ENCODE peak calls at places on chromosomes 6 and 20, in nine cellular contexts. D is A549, A is ovary, Y is stomach, O is transverse colon, N is K562, Q is suprapubic skin, Z is sigmoid colon, F is SK-N-SH. M is an unnamed sample.

GRCh38 chr6:63581355-63581998 is 9.2 kb downstream of the LOC128125822 start:
- DNase-seq in D (no peak), A (no peak), Y (no peak), O (no peak), N (no peak), Q (no peak), Z (no peak), F (no peak), M (no peak)

GRCh38 chr20:15827628-15828027 is 745.6 kb downstream of the KIF16B start:
- DNase-seq in D (no peak), A (no peak), Y (no peak), O (no peak), N (no peak), Q (no peak), Z (no peak), F (no peak), M (no peak)

GRCh38 chr6:45637611-45638257 is 260.0 kb upstream of the SUPT3H start:
- DNase-seq in D (no peak), A (no peak), Y (no peak), O (peak; percentile 56), N (no peak), Q (no peak), Z (peak; percentile 97), F (no peak), M (peak; percentile 27)

GRCh38 chr6:105179244-105180065 is at the start of gene POPDC3:
- DNase-seq in D (peak; percentile 41), A (peak; percentile 11), Y (peak; percentile 38), O (peak; percentile 18), N (no peak), Q (no peak), Z (no peak), F (peak; percentile 86), M (no peak)

GRCh38 chr6:47253136-47253535 is 56.6 kb downstream of the TNFRSF21 start:
- DNase-seq in D (no peak), A (no peak), Y (no peak), O (no peak), N (no peak), Q (no peak), Z (no peak), F (no peak), M (no peak)

GRCh38 chr6:105041880-105042279 is 85.0 kb downstream of the LIN28B start:
- DNase-seq in D (no peak), A (no peak), Y (no peak), O (no peak), N (no peak), Q (no peak), Z (no peak), F (no peak), M (no peak)

GRCh38 chr20:25277941-25278521 is 30.1 kb downstream of the PYGB start:
- DNase-seq in D (no peak), A (peak; percentile 10), Y (peak; percentile 23), O (peak; percentile 63), N (no peak), Q (peak; percentile 60), Z (peak; percentile 62), F (no peak), M (no peak)

GRCh38 chr6:120682145-120682544 is 652.1 kb downstream of the TBC1D32 start:
- DNase-seq in D (no peak), A (no peak), Y (no peak), O (no peak), N (no peak), Q (no peak), Z (no peak), F (no peak), M (no peak)

GRCh38 chr6:134073156-134073555 is 20.7 kb upstream of the SLC2A12 start:
- DNase-seq in D (no peak), A (no peak), Y (no peak), O (no peak), N (no peak), Q (no peak), Z (no peak), F (no peak), M (no peak)

GRCh38 chr6:134071876-134072275 is 19.5 kb upstream of the SLC2A12 start:
- DNase-seq in D (no peak), A (no peak), Y (no peak), O (no peak), N (no peak), Q (no peak), Z (no peak), F (no peak), M (no peak)

GRCh38 chr6:134077301-134077700 is 24.9 kb upstream of the SLC2A12 start:
- DNase-seq in D (no peak), A (no peak), Y (no peak), O (no peak), N (no peak), Q (no peak), Z (no peak), F (no peak), M (no peak)

GRCh38 chr6:134078166-134078565 is 25.7 kb upstream of the SLC2A12 start:
- DNase-seq in D (no peak), A (no peak), Y (no peak), O (no peak), N (no peak), Q (no peak), Z (no peak), F (no peak), M (no peak)

DNA sequence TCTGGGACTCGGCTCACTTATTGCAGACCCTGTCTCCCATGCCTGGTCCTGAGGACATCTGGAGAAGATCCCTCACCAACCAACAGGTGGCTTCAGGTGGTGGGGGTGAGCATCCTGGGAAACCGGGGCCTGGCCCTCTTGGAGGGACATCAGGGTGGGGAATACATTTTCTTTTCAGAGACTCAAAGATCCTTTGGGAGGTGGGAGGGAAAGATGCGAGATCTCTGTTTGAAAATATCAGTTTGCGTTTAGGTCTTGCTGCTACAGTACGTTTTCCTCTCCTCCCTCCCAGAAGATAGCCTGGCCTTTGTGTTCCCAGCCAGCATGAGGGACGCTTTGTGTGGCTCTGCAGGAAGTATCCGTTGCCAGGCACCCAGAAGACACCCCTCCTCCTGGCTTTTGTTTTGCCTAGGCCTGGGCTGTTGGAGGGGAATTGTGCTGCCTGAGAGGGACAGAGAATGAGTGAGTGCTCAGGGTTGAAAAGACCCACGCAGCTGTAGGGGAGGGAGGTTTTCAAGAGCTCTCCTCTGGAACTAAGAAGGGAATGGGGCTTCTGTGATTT is 21.8 kb upstream of the SLC2A12 start:
- DNase-seq in D (no peak), A (no peak), Y (no peak), O (no peak), N (no peak), Q (no peak), Z (no peak), F (no peak), M (no peak)
- TF ChIP-seq EP300 in D (no peak), A (no peak), Y (no peak), O (no peak), N (no peak), Q (no peak), Z (no peak), F (no peak), M (no peak)

DNA sequence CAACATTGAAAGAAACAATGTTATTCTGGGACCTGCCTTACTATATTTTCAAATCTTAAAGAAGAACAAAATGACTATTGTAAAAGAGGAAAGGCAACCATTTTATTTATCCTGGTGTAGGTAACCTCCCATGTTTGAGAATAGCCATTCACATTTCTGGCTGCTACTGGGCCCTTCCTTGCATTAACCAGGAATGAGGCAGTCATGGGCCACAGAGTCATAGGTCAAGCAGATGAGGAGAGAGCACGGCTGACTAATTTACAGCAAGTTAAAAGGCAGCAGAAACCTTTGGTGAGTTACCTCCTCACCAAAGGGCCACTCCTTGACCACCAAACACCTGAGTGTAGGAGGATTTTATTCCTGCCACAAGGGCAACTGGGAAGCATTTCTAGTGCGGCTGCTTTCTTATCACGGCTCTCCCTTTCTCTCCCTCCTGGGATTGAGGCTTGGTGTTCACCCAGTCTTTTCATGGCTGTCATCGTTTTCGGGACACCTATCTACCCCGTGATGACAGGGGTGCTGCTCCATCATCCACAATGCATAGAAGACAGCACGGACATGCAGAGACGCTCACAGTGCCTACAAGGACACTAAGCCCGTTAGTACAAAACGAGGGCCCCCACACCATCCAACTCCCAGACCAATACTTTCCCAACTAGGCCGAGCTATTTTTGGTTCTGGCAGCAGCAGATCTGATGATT is 4.4 kb upstream of the LAMA4 start:
- DNase-seq in D (no peak), A (no peak), Y (no peak), O (no peak), N (no peak), Q (no peak), Z (no peak), F (no peak), M (no peak)
- TF ChIP-seq EP300 in D (no peak), A (no peak), Y (no peak), O (no peak), N (no peak), Q (no peak), Z (no peak), F (no peak), M (no peak)

DNA sequence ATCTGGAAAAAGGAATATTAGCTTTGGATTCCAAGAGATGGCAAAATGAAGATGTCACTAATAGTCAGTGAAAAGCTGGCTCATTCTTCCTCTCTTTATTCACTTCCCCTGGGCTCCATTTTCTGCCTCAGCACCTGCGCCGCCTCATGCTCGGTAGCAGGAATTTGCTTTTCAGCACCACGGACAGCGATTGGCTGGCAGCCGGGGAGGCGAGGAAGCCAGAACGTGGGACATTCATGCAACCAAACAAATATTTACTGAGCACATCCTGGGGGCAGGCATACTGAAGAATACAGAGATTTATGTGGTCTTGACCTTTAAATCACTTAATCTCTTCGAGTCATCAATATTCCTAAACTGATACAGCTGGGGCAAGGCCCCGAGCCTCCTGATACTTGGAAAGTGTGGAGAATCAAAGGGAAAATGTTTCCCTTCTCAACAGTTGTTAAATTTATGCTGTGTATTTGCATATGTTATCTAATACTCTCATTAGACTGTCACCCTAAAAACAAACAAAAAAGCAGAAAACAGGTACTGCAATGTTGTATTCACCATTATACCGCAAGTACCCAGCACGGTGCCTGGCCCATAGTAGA is 12.1 kb upstream of the PDYN start:
- DNase-seq in D (no peak), A (peak; percentile 58), Y (peak; percentile 62), O (peak; percentile 63), N (peak; percentile 61), Q (no peak), Z (no peak), F (no peak), M (peak; percentile 64)
- TF ChIP-seq EP300 in D (no peak), A (no peak), Y (no peak), O (no peak), N (no peak), Q (no peak), Z (no peak), F (no peak), M (no peak)

GRCh38 chr6:138188278-138188923 is 26.7 kb downstream of the ARFGEF3 start:
- DNase-seq in D (no peak), A (no peak), Y (peak; percentile 36), O (peak; percentile 29), N (no peak), Q (no peak), Z (no peak), F (no peak), M (no peak)

GRCh38 chr6:138187156-138187555 is 25.4 kb downstream of the ARFGEF3 start:
- DNase-seq in D (no peak), A (no peak), Y (no peak), O (no peak), N (no peak), Q (no peak), Z (no peak), F (no peak), M (no peak)

GRCh38 chr6:138184230-138184629 is 22.5 kb downstream of the ARFGEF3 start:
- DNase-seq in D (no peak), A (no peak), Y (no peak), O (no peak), N (no peak), Q (no peak), Z (no peak), F (no peak), M (no peak)

GRCh38 chr6:138183792-138184134 is 22.0 kb downstream of the ARFGEF3 start:
- DNase-seq in D (no peak), A (no peak), Y (no peak), O (no peak), N (no peak), Q (no peak), Z (no peak), F (no peak), M (no peak)

GRCh38 chr6:138182939-138183791 is 21.4 kb downstream of the ARFGEF3 start:
- DNase-seq in D (no peak), A (no peak), Y (no peak), O (peak; percentile 24), N (no peak), Q (no peak), Z (no peak), F (no peak), M (no peak)
- TF ChIP-seq EP300 in D (no peak), A (no peak), Y (no peak), O (no peak), N (no peak), Q (no peak), Z (no peak), F (no peak), M (no peak)

M was measured in tibial nerve.